ENCODE peak calls at places on chromosomes 1 and 21, in four cellular contexts. Z, S, R and O are unnamed samples. For H3K27me3, the result is how much of the 10 kb centered on the place peaks cover.

GRCh38 chr1:205787287-205787916 is 12.1 kb upstream of the RAB29 start:
- DNase-seq in Z (no peak), S (no peak), R (no peak), O (no peak)

GRCh38 chr1:58460469-58460868 is 86.1 kb downstream of the OMA1 start:
- DNase-seq in Z (no peak), S (no peak), R (no peak), O (no peak)

GRCh38 chr1:178934574-178934945 is 63.7 kb upstream of the ANGPTL1 start:
- DNase-seq in Z (no peak), S (no peak), R (no peak), O (no peak)

GRCh38 chr1:119286587-119287181 is 81.9 kb upstream of the HAO2 start:
- DNase-seq in Z (no peak), S (no peak), R (no peak), O (no peak)

GRCh38 chr1:239255628-239256160 is 130.7 kb upstream of the CHRM3 start:
- DNase-seq in Z (no peak), S (no peak), R (no peak), O (no peak)

GRCh38 chr21:38567577-38568360 is 69.5 kb upstream of the ERG start:
- DNase-seq in Z (peak), S (no peak), R (no peak), O (no peak)

GRCh38 chr1:233367057-233367759 is 39.7 kb downstream of the MAP3K21 start:
- DNase-seq in Z (no peak), S (no peak), R (no peak), O (no peak)

GRCh38 chr1:211614615-211615014 is 35.7 kb upstream of the SLC30A1 start:
- DNase-seq in Z (no peak), S (no peak), R (no peak), O (no peak)

GRCh38 chr1:212980123-212980800 is 29.9 kb downstream of the VASH2 start:
- DNase-seq in Z (no peak), S (no peak), R (no peak), O (no peak)

GRCh38 chr1:46616277-46617107 is at the start of gene MOB3C:
- DNase-seq in Z (peak), S (peak), R (peak), O (peak)

GRCh38 chr1:198128528-198128927 is 28.3 kb upstream of the NEK7 start:
- DNase-seq in Z (no peak), S (no peak), R (no peak), O (no peak)

GRCh38 chr1:172533511-172534116 is 664 bp downstream of the SUCO start:
- DNase-seq in Z (peak), S (peak), R (peak), O (peak)

GRCh38 chr1:108016451-108016920 is 51.5 kb upstream of the VAV3 start:
- DNase-seq in Z (no peak), S (no peak), R (no peak), O (no peak)

GRCh38 chr1:25743164-25744139 is 56.5 kb upstream of the SELENON start:
- DNase-seq in Z (peak), S (peak), R (peak), O (peak)

GRCh38 chr1:81543764-81544163 is 257.0 kb upstream of the ADGRL2 start:
- DNase-seq in Z (no peak), S (no peak), R (no peak), O (no peak)

GRCh38 chr21:33201945-33202344 is 27.8 kb upstream of the IFNAR2 start:
- DNase-seq in Z (no peak), S (no peak), R (no peak), O (no peak)

GRCh38 chr1:59971464-59971911 is 44.9 kb upstream of the CYP2J2 start:
- DNase-seq in Z (peak), S (peak), R (peak), O (peak)

GRCh38 chr1:147892216-147892615 is 10.4 kb upstream of the GJA8 start:
- DNase-seq in Z (no peak), S (no peak), R (no peak), O (no peak)

GRCh38 chr1:58862728-58863385 is 79.0 kb upstream of the JUN start:
- DNase-seq in Z (no peak), S (no peak), R (no peak), O (no peak)

GRCh38 chr1:47507921-47508894 is 70.4 kb downstream of the FOXD2 start:
- DNase-seq in Z (no peak), S (peak), R (peak), O (no peak)

GRCh38 chr1:183975651-183976050 is 61.9 kb downstream of the COLGALT2 start:
- DNase-seq in Z (no peak), S (no peak), R (no peak), O (no peak)

GRCh38 chr1:68294354-68295066 is 62.2 kb upstream of the WLS start:
- DNase-seq in Z (no peak), S (no peak), R (no peak), O (no peak)

GRCh38 chr21:35159881-35160280 is 110.8 kb upstream of the RUNX1 start:
- DNase-seq in Z (no peak), S (no peak), R (no peak), O (no peak)

GRCh38 chr1:207034208-207034607 is 1.7 kb upstream of the C1orf116 start:
- DNase-seq in Z (no peak), S (no peak), R (no peak), O (no peak)

GRCh38 chr21:17823846-17824245 is 4.7 kb upstream of the C21orf91 start:
- DNase-seq in Z (no peak), S (no peak), R (no peak), O (no peak)

GRCh38 chr1:121546830-121547680 is 362.3 kb downstream of the SRGAP2C start:
- DNase-seq in Z (no peak), S (no peak), R (no peak), O (no peak)

GRCh38 chr1:46682064-46682463 is 10.4 kb downstream of the TEX38 start:
- DNase-seq in Z (no peak), S (no peak), R (no peak), O (no peak)

GRCh38 chr1:114258074-114258473 is 104.4 kb upstream of the SYT6 start:
- DNase-seq in Z (no peak), S (no peak), R (no peak), O (no peak)

GRCh38 chr1:207050428-207050767 is 610 bp downstream of the YOD1 start:
- DNase-seq in Z (no peak), S (no peak), R (no peak), O (peak)

GRCh38 chr1:207807395-207808321 is 55.8 kb downstream of the CD46 start:
- DNase-seq in Z (no peak), S (no peak), R (peak), O (no peak)

GRCh38 chr1:39196244-39197215 is 8.0 kb upstream of the MACF1 start:
- DNase-seq in Z (no peak), S (no peak), R (no peak), O (no peak)

GRCh38 chr1:157963713-157964112 is 29.7 kb upstream of the KIRREL1 start:
- DNase-seq in Z (peak), S (peak), R (peak), O (peak)

GRCh38 chr1:54666333-54666732 is 24.7 kb downstream of the MROH7 start:
- DNase-seq in Z (no peak), S (no peak), R (no peak), O (no peak)

GRCh38 chr1:206709322-206709721 is 24.6 kb downstream of the MAPKAPK2 start:
- DNase-seq in Z (no peak), S (no peak), R (no peak), O (no peak)

GRCh38 chr21:43364851-43365424 is 62.0 kb downstream of the SIK1 start:
- DNase-seq in Z (no peak), S (no peak), R (peak), O (no peak)

GRCh38 chr1:172898866-172899265 is 151.9 kb downstream of the TNFSF18 start:
- DNase-seq in Z (no peak), S (no peak), R (no peak), O (no peak)

GRCh38 chr1:59072017-59072947 is 224.6 kb upstream of the FGGY start:
- DNase-seq in Z (no peak), S (no peak), R (no peak), O (no peak)

GRCh38 chr1:209937996-209938959 is at the start of gene SYT14:
- DNase-seq in Z (no peak), S (no peak), R (no peak), O (no peak)

GRCh38 chr21:8993284-8993942 is 1528.0 kb upstream of the TPTE start:
- DNase-seq in Z (no peak), S (no peak), R (no peak), O (no peak)

GRCh38 chr1:156929596-156930238 is 9.3 kb downstream of the LRRC71 start:
- DNase-seq in Z (no peak), S (peak), R (no peak), O (no peak)
- H3K27me3 ChIP-seq in Z (under half), S (under half), R (under half), O (under half)

DNA sequence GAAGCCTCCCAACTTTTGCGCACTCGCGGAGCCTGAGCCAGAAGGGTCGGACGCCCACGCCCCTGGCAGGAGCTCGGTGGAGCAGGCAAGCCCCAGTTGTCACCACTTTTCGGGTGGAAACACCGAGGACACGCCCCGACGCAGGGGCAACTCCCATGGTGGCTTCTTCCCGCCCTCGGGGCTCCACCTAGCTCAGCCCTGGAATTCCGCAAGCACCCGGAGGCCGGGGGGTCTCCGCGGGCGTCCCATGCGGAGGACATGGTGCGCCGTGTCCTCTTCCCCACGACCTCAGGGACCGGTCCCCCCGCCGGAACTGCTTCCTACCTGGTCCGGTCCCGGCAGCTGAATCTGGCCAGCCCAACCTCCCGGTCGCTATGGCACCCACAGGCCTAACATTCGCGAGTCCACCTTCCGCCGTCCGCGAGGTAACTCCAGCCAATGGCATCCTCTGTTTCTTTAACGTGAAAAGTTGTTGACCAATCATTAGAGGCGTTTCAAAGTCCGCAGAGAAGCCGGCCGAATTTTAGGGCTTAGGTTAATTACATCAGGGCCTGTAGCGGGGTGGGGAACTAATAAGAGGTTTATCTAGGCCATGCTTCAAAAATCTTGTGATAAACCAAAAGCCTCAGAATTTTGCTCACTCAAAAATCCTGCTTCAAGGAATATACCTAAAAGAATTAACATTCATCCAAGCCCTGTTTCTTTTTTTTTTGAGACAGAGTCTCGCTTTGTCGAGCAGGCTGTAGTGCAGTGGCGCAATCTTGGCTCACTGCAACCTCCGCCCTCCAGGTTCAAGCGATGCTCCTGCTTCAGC is at the start of gene STPG1:
- DNase-seq in Z (peak), S (peak), R (peak), O (peak)
- TF ChIP-seq POLR2A in Z (no peak), S (no peak), R (peak), O (peak)

DNA sequence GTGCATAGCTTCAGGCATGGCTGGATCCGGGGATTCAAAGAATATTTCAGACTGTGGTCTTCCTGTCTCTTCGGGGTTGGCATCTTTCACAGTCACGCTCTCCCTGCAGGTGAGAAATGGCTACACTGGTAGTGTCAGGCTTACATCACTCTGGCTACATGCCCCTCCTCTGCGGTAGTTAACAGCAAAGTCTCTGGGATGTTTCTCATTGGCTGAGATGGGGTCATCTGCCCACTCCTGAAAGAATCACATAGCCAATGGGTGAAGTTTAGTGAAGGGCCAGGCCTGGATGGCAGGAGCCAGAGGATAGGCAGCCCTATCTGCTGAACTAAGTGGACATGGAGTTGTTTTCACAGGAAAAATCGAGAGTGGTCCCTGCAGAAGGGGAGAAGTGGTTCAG is 356.5 kb downstream of the MATN1 start:
- DNase-seq in Z (no peak), S (no peak), R (no peak), O (no peak)
- H3K27me3 ChIP-seq in Z (under half), S (under half), R (under half), O (under half)

GRCh38 chr1:175555266-175555665 is 188.1 kb downstream of the TNR start:
- DNase-seq in Z (no peak), S (no peak), R (no peak), O (no peak)
- TF ChIP-seq POLR2A in Z (no peak), S (no peak), R (no peak), O (no peak)

DNA sequence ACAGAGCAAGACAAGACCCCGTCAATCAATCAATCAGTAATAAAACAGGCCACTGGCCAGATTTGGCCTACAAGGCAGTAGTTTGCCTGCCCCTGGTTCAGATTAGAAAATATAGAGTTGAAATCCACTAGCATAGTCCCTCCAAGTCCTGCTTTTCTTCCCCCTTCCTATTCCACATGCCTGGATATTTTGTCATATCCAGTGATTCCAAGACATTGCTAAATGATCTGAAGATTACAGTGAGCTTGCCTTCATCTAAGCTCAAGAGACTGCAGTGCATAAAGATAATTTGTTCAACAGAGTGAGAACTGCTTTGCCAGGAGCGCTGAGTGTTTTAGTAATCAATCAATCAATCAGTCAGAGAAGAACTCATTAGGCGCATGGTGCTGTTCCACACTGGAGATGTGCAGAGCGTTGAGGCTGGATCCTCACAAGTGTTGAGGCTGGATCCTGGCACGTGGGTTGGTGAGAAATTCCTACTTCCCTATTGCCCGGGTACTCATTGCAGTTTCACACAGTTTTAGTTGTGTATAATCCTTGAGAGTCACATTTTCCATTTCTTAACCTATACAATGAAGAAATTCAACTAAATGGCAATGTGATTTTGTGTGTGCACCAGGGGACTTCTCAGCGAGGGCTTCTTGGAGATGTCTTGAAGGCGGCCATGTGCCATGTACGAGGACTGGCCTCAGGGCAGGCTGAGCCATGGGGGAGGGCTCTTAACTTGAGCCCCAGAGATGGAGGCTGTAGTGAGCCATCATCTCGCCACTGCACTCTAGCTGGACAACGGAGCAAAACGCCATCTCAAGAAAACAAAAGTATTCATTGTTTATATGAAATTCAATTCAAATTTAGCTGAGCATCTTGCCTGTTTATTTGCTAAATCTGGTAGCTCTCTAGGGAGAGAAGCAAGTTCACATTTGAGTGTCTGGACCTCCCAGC is 76.3 kb downstream of the TOMM20 start:
- DNase-seq in Z (no peak), S (no peak), R (peak), O (no peak)
- H3K27me3 ChIP-seq in Z (under half), S (under half), R (under half), O (under half)